ENCODE peak calls at places on chromosomes 4 and X, in ten cellular contexts. N is ELF-1, S is T-cell, V is progenitor cell of endocrine pancreas, C is lower lobe of right lung, H is IMR-90, M is HL-60, Y is dermis microvascular lymphatic vessel endothelial cell, B is T-helper 2 cell, X is WTC11. Z is an unnamed sample.

GRCh38 chr4:169136796-169137554 is 126.9 kb upstream of the CBR4 start:
- DNase-seq in N (no peak), B (no peak), X (no peak), M (no peak), C (no peak), H (no peak), Y (no peak), S (no peak), V (no peak), Z (no peak)

GRCh38 chr4:113637363-113637762 is 124.2 kb downstream of the CAMK2D start:
- DNase-seq in V (no peak), X (no peak), S (no peak), B (no peak), C (no peak), M (no peak), H (peak), N (no peak), Y (no peak), Z (peak)

GRCh38 chrX:138008280-138008679 is 442.4 kb downstream of the ZIC3 start:
- DNase-seq in X (no peak), S (no peak), V (no peak), B (no peak), M (no peak), Y (no peak), C (no peak), N (no peak), H (no peak), Z (no peak)

GRCh38 chr4:150181536-150181935 is 103.3 kb downstream of the DCLK2 start:
- DNase-seq in Y (peak), B (no peak), V (no peak), S (no peak), H (peak), X (no peak), M (no peak), N (no peak), C (no peak), Z (peak)

GRCh38 chr4:158644755-158645154 is 26.9 kb downstream of the C4orf46 start:
- DNase-seq in S (no peak), H (no peak), V (no peak), M (no peak), N (no peak), Y (no peak), X (no peak), C (no peak), B (no peak), Z (no peak)

GRCh38 chrX:123422875-123423274 is 238.8 kb downstream of the GRIA3 start:
- DNase-seq in S (no peak), B (no peak), V (no peak), Y (no peak), N (no peak), X (peak), M (no peak), C (no peak), H (peak), Z (peak)

GRCh38 chr4:150849016-150849415 is 166.1 kb downstream of the LRBA start:
- DNase-seq in N (no peak), C (no peak), S (no peak), M (no peak), Y (no peak), B (no peak), H (no peak), X (no peak), V (no peak), Z (peak)

GRCh38 chr4:76198411-76199237 is 15.0 kb downstream of the SCARB2 start:
- DNase-seq in S (no peak), Y (peak), C (peak), V (no peak), M (peak), N (no peak), H (peak), X (no peak), B (no peak), Z (peak)

GRCh38 chr4:139557506-139558110 is 1.6 kb upstream of the SETD7 start:
- DNase-seq in C (peak), Y (no peak), S (no peak), V (no peak), N (peak), H (no peak), M (no peak), X (no peak), B (no peak), Z (no peak)

GRCh38 chr4:31085736-31086135 is 365.6 kb downstream of the PCDH7 start:
- DNase-seq in H (no peak), X (no peak), B (no peak), S (no peak), C (no peak), Y (peak), V (no peak), N (no peak), M (no peak), Z (no peak)

GRCh38 chr4:175346381-175346780 is 428.2 kb downstream of the ADAM29 start:
- DNase-seq in Y (no peak), H (no peak), C (no peak), V (no peak), N (no peak), M (no peak), S (no peak), B (no peak), X (no peak), Z (no peak)

GRCh38 chrX:111270339-111270738 is at the start of gene CAPN6:
- DNase-seq in S (no peak), C (no peak), M (no peak), H (peak), X (peak), B (no peak), V (peak), N (peak), Y (no peak), Z (peak)

GRCh38 chr4:38382492-38382891 is 281.5 kb upstream of the KLF3 start:
- DNase-seq in M (no peak), H (no peak), Y (no peak), X (no peak), S (no peak), N (no peak), C (no peak), B (no peak), V (no peak), Z (no peak)

GRCh38 chr4:56843421-56843899 is 22.0 kb upstream of the SPINK2 start:
- DNase-seq in X (peak), V (no peak), B (no peak), H (no peak), M (no peak), Y (no peak), S (no peak), C (peak), N (peak), Z (peak)

GRCh38 chr4:27000820-27001219 is 140.2 kb downstream of the STIM2 start:
- DNase-seq in X (no peak), M (no peak), Y (no peak), H (no peak), N (no peak), S (no peak), C (no peak), B (no peak), V (no peak), Z (no peak)

GRCh38 chr4:54318904-54319303 is 89.8 kb downstream of the PDGFRA start:
- DNase-seq in X (peak), N (peak), B (no peak), M (peak), S (no peak), C (no peak), H (peak), Y (peak), V (no peak), Z (peak)

GRCh38 chrX:20414066-20414465 is 147.4 kb upstream of the RPS6KA3 start:
- DNase-seq in V (no peak), M (no peak), B (no peak), Y (no peak), N (no peak), S (no peak), X (no peak), H (no peak), C (no peak), Z (no peak)

GRCh38 chr4:128858875-128859696 is 49.6 kb downstream of the JADE1 start:
- DNase-seq in Y (no peak), N (no peak), X (no peak), H (peak), S (no peak), C (no peak), B (no peak), V (no peak), M (no peak), Z (peak)

GRCh38 chr4:90007494-90008167 is 113.0 kb downstream of the MMRN1 start:
- DNase-seq in S (no peak), Y (no peak), B (no peak), N (peak), X (peak), V (no peak), M (no peak), H (no peak), C (no peak), Z (no peak)

GRCh38 chrX:123830309-123830708 is 29.5 kb upstream of the XIAP start:
- DNase-seq in H (no peak), Y (no peak), B (no peak), M (peak), S (no peak), C (peak), X (no peak), N (no peak), V (no peak), Z (peak)

GRCh38 chr4:100511906-100512305 is 5.9 kb downstream of the EMCN start:
- DNase-seq in S (no peak), H (no peak), C (no peak), B (no peak), N (no peak), X (no peak), V (no peak), M (no peak), Y (no peak), Z (no peak)

GRCh38 chr4:2804973-2805501 is 12.2 kb downstream of the SH3BP2 start:
- DNase-seq in S (no peak), H (no peak), V (no peak), Y (no peak), B (no peak), M (no peak), N (no peak), C (peak), X (no peak), Z (no peak)

Z was measured in iris pigment epithelial cell.